ENCODE peak calls at places on chromosomes 1 and 21, in eight cellular contexts. K, G, D, F, V, S, B and A are unnamed samples.

GRCh38 chr1:9373614-9374013 is 80.9 kb downstream of the SPSB1 start:
- DNase-seq in K (no peak), G (no peak), D (no peak), F (no peak), V (no peak), S (no peak), B (no peak), A (no peak)

GRCh38 chr1:243507672-243508302 is 251.9 kb downstream of the SDCCAG8 start:
- DNase-seq in K (no peak), G (no peak), D (no peak), F (no peak), V (no peak), S (no peak), B (no peak), A (no peak)

GRCh38 chr1:17892225-17892624 is 137.1 kb downstream of the ACTL8 start:
- DNase-seq in K (no peak), G (no peak), D (peak; percentile 70), F (no peak), V (no peak), S (no peak), B (no peak), A (no peak)

GRCh38 chr21:44334637-44335030 is 4.6 kb downstream of the CFAP410 start:
- DNase-seq in K (no peak), G (no peak), D (peak; percentile 9), F (no peak), V (no peak), S (no peak), B (no peak), A (no peak)

GRCh38 chr1:154955039-154955717 is 721 bp downstream of the PBXIP1 start:
- DNase-seq in K (peak; percentile 71), G (peak; percentile 78), D (no peak), F (peak; percentile 80), V (peak; percentile 82), S (peak; percentile 35), B (peak; percentile 79), A (no peak)

GRCh38 chr1:16978139-16978538 is 2.3 kb downstream of the MFAP2 start:
- DNase-seq in K (no peak), G (no peak), D (no peak), F (no peak), V (no peak), S (no peak), B (no peak), A (no peak)

GRCh38 chr1:46667782-46668760 is at the start of gene ATPAF1:
- DNase-seq in K (peak; percentile 75), G (peak; percentile 90), D (peak; percentile 76), F (peak; percentile 89), V (peak; percentile 73), S (peak; percentile 48), B (peak; percentile 74), A (peak; percentile 11)

GRCh38 chr1:39977202-39977601 is 22.3 kb downstream of the MFSD2A start:
- DNase-seq in K (no peak), G (no peak), D (no peak), F (no peak), V (no peak), S (no peak), B (peak; percentile 69), A (no peak)

GRCh38 chr1:41315482-41315823 is 45.8 kb upstream of the FOXO6 start:
- DNase-seq in K (peak; percentile 43), G (no peak), D (no peak), F (no peak), V (no peak), S (no peak), B (no peak), A (no peak)

GRCh38 chr1:167409183-167409582 is 109.1 kb downstream of the CD247 start:
- DNase-seq in K (no peak), G (no peak), D (no peak), F (no peak), V (no peak), S (no peak), B (no peak), A (no peak)

GRCh38 chr1:225746361-225747179 is 31.1 kb upstream of the SRP9 start:
- DNase-seq in K (peak; percentile 86), G (no peak), D (peak; percentile 69), F (peak; percentile 87), V (peak; percentile 71), S (no peak), B (peak; percentile 94), A (peak; percentile 95)

GRCh38 chr1:24294757-24295371 is 24.3 kb upstream of the GRHL3 start:
- DNase-seq in K (peak; percentile 84), G (no peak), D (no peak), F (peak; percentile 91), V (peak; percentile 61), S (peak; percentile 58), B (peak; percentile 71), A (no peak)

GRCh38 chr1:6949991-6950765 is 164.9 kb downstream of the CAMTA1 start:
- DNase-seq in K (no peak), G (no peak), D (no peak), F (no peak), V (no peak), S (no peak), B (no peak), A (no peak)

GRCh38 chr1:51331206-51332100 is 1.1 kb upstream of the TTC39A start:
- DNase-seq in K (peak; percentile 48), G (peak; percentile 79), D (no peak), F (peak; percentile 76), V (peak; percentile 52), S (no peak), B (peak; percentile 55), A (no peak)

GRCh38 chr1:22711591-22712501 is 1.2 kb downstream of the EPHB2 start:
- DNase-seq in K (peak; percentile 13), G (peak; percentile 45), D (no peak), F (no peak), V (peak; percentile 47), S (no peak), B (peak; percentile 47), A (no peak)

GRCh38 chr1:175902281-175902680 is 158.9 kb upstream of the TNR start:
- DNase-seq in K (no peak), G (no peak), D (no peak), F (no peak), V (no peak), S (no peak), B (no peak), A (no peak)

GRCh38 chr21:43829575-43830119 is 35.4 kb upstream of the AGPAT3 start:
- DNase-seq in K (no peak), G (peak; percentile 10), D (no peak), F (no peak), V (no peak), S (no peak), B (no peak), A (no peak)

GRCh38 chr1:228500143-228500736 is 13.1 kb downstream of the RNF187 start:
- DNase-seq in K (no peak), G (no peak), D (no peak), F (no peak), V (no peak), S (no peak), B (no peak), A (no peak)

GRCh38 chr1:24724345-24725208 is 20.7 kb upstream of the CLIC4 start:
- DNase-seq in K (peak; percentile 40), G (no peak), D (no peak), F (no peak), V (no peak), S (no peak), B (peak; percentile 84), A (peak; percentile 59)

GRCh38 chr1:195979646-195980045 is 628.6 kb downstream of the KCNT2 start:
- DNase-seq in K (no peak), G (no peak), D (no peak), F (no peak), V (no peak), S (no peak), B (no peak), A (no peak)

GRCh38 chr1:86503477-86504129 is 34.9 kb downstream of the CLCA1 start:
- DNase-seq in K (no peak), G (no peak), D (peak; percentile 62), F (peak; percentile 77), V (peak; percentile 24), S (no peak), B (no peak), A (no peak)

GRCh38 chr1:55037733-55038551 is 1.4 kb upstream of the PCSK9 start:
- DNase-seq in K (no peak), G (no peak), D (no peak), F (no peak), V (no peak), S (no peak), B (no peak), A (no peak)

GRCh38 chr1:188669715-188670114 is 1807.9 kb downstream of the BRINP3 start:
- DNase-seq in K (no peak), G (no peak), D (no peak), F (no peak), V (no peak), S (no peak), B (peak; percentile 73), A (peak; percentile 27)

GRCh38 chr1:117952386-117952785 is 22.8 kb downstream of the WDR3 start:
- DNase-seq in K (no peak), G (no peak), D (no peak), F (no peak), V (no peak), S (no peak), B (no peak), A (no peak)

GRCh38 chr21:15264084-15264483 is 199.3 kb upstream of the NRIP1 start:
- DNase-seq in K (no peak), G (no peak), D (no peak), F (no peak), V (no peak), S (no peak), B (no peak), A (no peak)

GRCh38 chr1:47871799-47872353 is 125.3 kb downstream of the TRABD2B start:
- DNase-seq in K (no peak), G (no peak), D (no peak), F (no peak), V (no peak), S (no peak), B (no peak), A (no peak)

GRCh38 chr1:202698276-202698675 is 12.0 kb downstream of the SYT2 start:
- DNase-seq in K (no peak), G (no peak), D (no peak), F (no peak), V (no peak), S (no peak), B (no peak), A (no peak)

GRCh38 chr1:59154406-59154805 is 142.5 kb upstream of the FGGY start:
- DNase-seq in K (peak; percentile 34), G (no peak), D (no peak), F (no peak), V (no peak), S (no peak), B (peak; percentile 59), A (no peak)
- TF ChIP-seq CTCF in K (no peak), G (no peak), D (no peak), F (no peak), V (no peak), S (no peak), B (no peak), A (no peak)

GRCh38 chr1:151513626-151514101 is 2.5 kb downstream of the CGN start:
- DNase-seq in K (no peak), G (no peak), D (no peak), F (peak; percentile 90), V (peak; percentile 91), S (no peak), B (no peak), A (no peak)
- TF ChIP-seq CTCF in K (no peak), G (no peak), D (no peak), F (no peak), V (no peak), S (no peak), B (no peak), A (no peak)

GRCh38 chr1:234231893-234232276 is 141.4 kb upstream of the COA6 start:
- DNase-seq in K (no peak), G (no peak), D (no peak), F (no peak), V (no peak), S (no peak), B (no peak), A (no peak)
- TF ChIP-seq CTCF in K (no peak), G (no peak), D (no peak), F (no peak), V (no peak), S (no peak), B (no peak), A (no peak)

GRCh38 chr1:233680000-233680399 is 66.1 kb downstream of the KCNK1 start:
- DNase-seq in K (no peak), G (no peak), D (no peak), F (no peak), V (no peak), S (no peak), B (no peak), A (no peak)
- TF ChIP-seq CTCF in K (no peak), G (no peak), D (no peak), F (no peak), V (no peak), S (no peak), B (no peak), A (no peak)